ENCODE peak calls at places on chromosomes 3 and 15, in ten cellular contexts. I, J, B, O, A, M, S, X, L and D are unnamed samples.
A peak's percentile ranks its signal among the peaks of the same experiment; 100 is the strongest.

GRCh38 chr3:152026033-152026556 is 152.7 kb downstream of the SUCNR1 start:
- DNase-seq in I (no peak), J (peak; percentile 90), B (peak; percentile 89), O (no peak), A (peak; percentile 84), M (no peak), S (peak; percentile 57), X (peak; percentile 89), L (peak; percentile 91), D (peak; percentile 23)

GRCh38 chr15:85557385-85557784 is 177.0 kb downstream of the AKAP13 start:
- DNase-seq in I (no peak), J (no peak), B (no peak), O (no peak), A (no peak), M (no peak), S (no peak), X (no peak), L (no peak), D (no peak)

GRCh38 chr15:25181290-25182097 is 226.7 kb downstream of the SNRPN start:
- DNase-seq in I (peak; percentile 4), J (no peak), B (no peak), O (no peak), A (no peak), M (peak; percentile 40), S (no peak), X (no peak), L (no peak), D (no peak)

GRCh38 chr3:43632269-43632733 is 10.5 kb upstream of the ANO10 start:
- DNase-seq in I (no peak), J (peak; percentile 83), B (peak; percentile 64), O (no peak), A (peak; percentile 89), M (no peak), S (no peak), X (peak; percentile 90), L (peak; percentile 52), D (no peak)

GRCh38 chr3:114380233-114380645 is 86.4 kb downstream of the TIGIT start:
- DNase-seq in I (peak; percentile 61), J (no peak), B (peak; percentile 94), O (peak; percentile 87), A (no peak), M (no peak), S (no peak), X (peak; percentile 92), L (peak; percentile 86), D (no peak)

GRCh38 chr3:140432176-140432753 is 245.6 kb upstream of the TRIM42 start:
- DNase-seq in I (no peak), J (no peak), B (peak; percentile 43), O (no peak), A (no peak), M (no peak), S (no peak), X (no peak), L (no peak), D (no peak)

GRCh38 chr3:195059006-195059350 is 212.0 kb downstream of the XXYLT1 start:
- DNase-seq in I (peak; percentile 51), J (no peak), B (no peak), O (peak; percentile 62), A (no peak), M (peak; percentile 62), S (no peak), X (no peak), L (no peak), D (no peak)

GRCh38 chr3:174197416-174197815 is 661.7 kb upstream of the NAALADL2 start:
- DNase-seq in I (no peak), J (no peak), B (no peak), O (no peak), A (no peak), M (no peak), S (no peak), X (no peak), L (no peak), D (no peak)

GRCh38 chr3:133393204-133393603 is 6.7 kb upstream of the BFSP2 start:
- DNase-seq in I (no peak), J (no peak), B (no peak), O (no peak), A (peak; percentile 46), M (no peak), S (peak; percentile 48), X (no peak), L (no peak), D (no peak)

GRCh38 chr3:36945326-36945980 is 599 bp upstream of the TRANK1 start:
- DNase-seq in I (no peak), J (no peak), B (no peak), O (no peak), A (no peak), M (no peak), S (no peak), X (no peak), L (no peak), D (no peak)
- H3K4me3 ChIP-seq in I (peak overlapping the region; percentile 60), J (no peak overlapping the region), B (peak overlapping the region; percentile 70), O (peak overlapping the region; percentile 98), A (no peak overlapping the region), M (peak overlapping the region; percentile 93), S (no peak overlapping the region), X (no peak overlapping the region), L (no peak overlapping the region), D (peak overlapping the region; percentile 61)

GRCh38 chr3:28286595-28286994 is 45.2 kb downstream of the CMC1 start:
- DNase-seq in I (no peak), J (no peak), B (peak; percentile 71), O (no peak), A (peak; percentile 52), M (no peak), S (peak; percentile 56), X (peak; percentile 46), L (no peak), D (peak; percentile 37)
- TF ChIP-seq CTCF in I (peak; percentile 50), J (peak; percentile 66), B (peak; percentile 65), O (peak; percentile 40), A (peak; percentile 49), M (peak; percentile 67), S (peak; percentile 43), X (peak; percentile 58), L (peak; percentile 58), D (peak; percentile 42)

GRCh38 chr3:98734737-98735136 is 28.4 kb upstream of the ST3GAL6 start:
- DNase-seq in I (no peak), J (no peak), B (no peak), O (no peak), A (no peak), M (no peak), S (no peak), X (no peak), L (no peak), D (no peak)
- H3K4me3 ChIP-seq in I (no peak overlapping the region), J (no peak overlapping the region), B (no peak overlapping the region), O (peak overlapping the region; percentile 79), A (no peak overlapping the region), M (peak overlapping the region; percentile 78), S (no peak overlapping the region), X (no peak overlapping the region), L (no peak overlapping the region), D (peak overlapping the region; percentile 73)

GRCh38 chr3:119463171-119464169 is at the start of gene TMEM39A:
- DNase-seq in I (peak; percentile 99), J (peak; percentile 92), B (peak; percentile 99), O (peak; percentile 100), A (peak; percentile 93), M (peak; percentile 100), S (peak; percentile 98), X (peak; percentile 98), L (peak; percentile 85), D (peak; percentile 99)
- TF ChIP-seq CTCF in I (no peak), J (peak; percentile 40), B (no peak), O (no peak), A (no peak), M (peak; percentile 20), S (no peak), X (peak; percentile 18), L (no peak), D (no peak)

GRCh38 chr3:149572796-149573414 is 84.9 kb downstream of the WWTR1 start:
- DNase-seq in I (peak; percentile 35), J (no peak), B (peak; percentile 74), O (peak; percentile 41), A (peak; percentile 86), M (no peak), S (no peak), X (peak; percentile 85), L (no peak), D (no peak)

GRCh38 chr3:149575213-149575961 is 82.4 kb downstream of the WWTR1 start:
- DNase-seq in I (peak; percentile 55), J (no peak), B (peak; percentile 88), O (peak; percentile 53), A (peak; percentile 58), M (no peak), S (peak; percentile 3), X (peak; percentile 95), L (no peak), D (peak; percentile 17)

GRCh38 chr3:149579161-149579560 is 78.7 kb downstream of the WWTR1 start:
- DNase-seq in I (no peak), J (no peak), B (no peak), O (no peak), A (no peak), M (no peak), S (no peak), X (no peak), L (no peak), D (no peak)

GRCh38 chr3:149577801-149578200 is 80.0 kb downstream of the WWTR1 start:
- DNase-seq in I (no peak), J (no peak), B (no peak), O (no peak), A (no peak), M (no peak), S (no peak), X (no peak), L (no peak), D (no peak)

GRCh38 chr3:149576071-149576564 is 81.7 kb downstream of the WWTR1 start:
- DNase-seq in I (peak; percentile 78), J (peak; percentile 91), B (peak; percentile 90), O (no peak), A (peak; percentile 100), M (no peak), S (peak; percentile 22), X (peak; percentile 99), L (peak; percentile 90), D (peak; percentile 47)
- H3K4me3 ChIP-seq in I (no peak overlapping the region), J (peak overlapping the region; percentile 35), B (peak overlapping the region; percentile 3), O (no peak overlapping the region), A (no peak overlapping the region), M (no peak overlapping the region), S (no peak overlapping the region), X (no peak overlapping the region), L (no peak overlapping the region), D (no peak overlapping the region)

GRCh38 chr3:186002884-186003472 is 65.2 kb upstream of the TRA2B start:
- DNase-seq in I (no peak), J (peak; percentile 56), B (peak; percentile 67), O (no peak), A (peak; percentile 37), M (no peak), S (peak; percentile 62), X (peak; percentile 48), L (no peak), D (peak; percentile 56)
- TF ChIP-seq CTCF in I (no peak), J (peak; percentile 57), B (peak; percentile 66), O (peak; percentile 18), A (peak; percentile 40), M (peak; percentile 20), S (peak; percentile 53), X (peak; percentile 36), L (peak; percentile 29), D (peak; percentile 42)